ENCODE peak calls at places on chromosome 3, in seven cellular contexts. C is keratinocyte, O is MM.1S, D is hepatocyte, E is aorta, B is HepG2, X is ovary. F is an unnamed sample.
A peak's percentile ranks its signal among the peaks of the same experiment; 100 is the strongest.

GRCh38 chr3:11820540-11821041 is 26.1 kb downstream of the TAMM41 start:
- DNase-seq in C (no peak), O (no peak), D (no peak), E (no peak), B (no peak), X (no peak), F (no peak)

GRCh38 chr3:132803889-132804288 is 81.7 kb upstream of the NPHP3 start:
- DNase-seq in C (no peak), O (no peak), D (peak; percentile 9), E (no peak), B (no peak), X (no peak), F (no peak)

GRCh38 chr3:196274585-196274984 is 12.9 kb downstream of the PCYT1A start:
- DNase-seq in C (no peak), O (peak; percentile 94), D (no peak), E (no peak), B (no peak), X (no peak), F (no peak)

GRCh38 chr3:188361888-188362287 is 207.9 kb downstream of the LPP start:
- DNase-seq in C (no peak), O (no peak), D (no peak), E (no peak), B (no peak), X (no peak), F (no peak)

GRCh38 chr3:187293977-187294376 is 2.4 kb upstream of the MASP1 start:
- DNase-seq in C (no peak), O (no peak), D (no peak), E (no peak), B (no peak), X (no peak), F (no peak)

GRCh38 chr3:52470920-52471319 is 15.5 kb downstream of the NISCH start:
- DNase-seq in C (no peak), O (no peak), D (no peak), E (no peak), B (no peak), X (no peak), F (no peak)

GRCh38 chr3:1600206-1600605 is 498.5 kb upstream of the CNTN4 start:
- DNase-seq in C (no peak), O (no peak), D (no peak), E (no peak), B (no peak), X (no peak), F (no peak)

GRCh38 chr3:149783576-149783975 is 8.8 kb downstream of the ANKUB1 start:
- DNase-seq in C (peak; percentile 55), O (no peak), D (no peak), E (no peak), B (peak; percentile 15), X (no peak), F (no peak)

GRCh38 chr3:148229107-148229506 is 468.6 kb upstream of the AGTR1 start:
- DNase-seq in C (no peak), O (peak; percentile 55), D (no peak), E (no peak), B (no peak), X (no peak), F (no peak)

GRCh38 chr3:155747286-155747685 is 2.4 kb upstream of the PLCH1 start:
- DNase-seq in C (no peak), O (no peak), D (no peak), E (no peak), B (peak; percentile 37), X (no peak), F (no peak)

GRCh38 chr3:52890735-52891134 is 6.6 kb downstream of the STIMATE start:
- DNase-seq in C (no peak), O (no peak), D (no peak), E (no peak), B (no peak), X (no peak), F (no peak)

GRCh38 chr3:101065962-101066361 is 72.7 kb upstream of the ABI3BP start:
- DNase-seq in C (peak; percentile 21), O (no peak), D (peak; percentile 13), E (no peak), B (peak; percentile 4), X (no peak), F (no peak)

GRCh38 chr3:101862453-101863165 is 13.3 kb downstream of the NFKBIZ start:
- DNase-seq in C (no peak), O (no peak), D (no peak), E (no peak), B (no peak), X (no peak), F (no peak)

GRCh38 chr3:67109651-67110204 is 111.6 kb downstream of the KBTBD8 start:
- DNase-seq in C (no peak), O (peak; percentile 38), D (peak; percentile 82), E (no peak), B (peak; percentile 46), X (no peak), F (no peak)

GRCh38 chr3:105423392-105423791 is 56.7 kb downstream of the ALCAM start:
- DNase-seq in C (no peak), O (no peak), D (no peak), E (no peak), B (no peak), X (no peak), F (no peak)

GRCh38 chr3:170806141-170806540 is 63.9 kb downstream of the RPL22L1 start:
- DNase-seq in C (no peak), O (no peak), D (no peak), E (no peak), B (no peak), X (no peak), F (no peak)

GRCh38 chr3:167829057-167829456 is 93.5 kb downstream of the SERPINI1 start:
- DNase-seq in C (no peak), O (no peak), D (no peak), E (no peak), B (no peak), X (no peak), F (no peak)

GRCh38 chr3:169100616-169101015 is 562.9 kb downstream of the MECOM start:
- DNase-seq in C (no peak), O (no peak), D (no peak), E (no peak), B (no peak), X (no peak), F (no peak)

GRCh38 chr3:169104541-169104940 is 559.0 kb downstream of the MECOM start:
- DNase-seq in C (peak; percentile 32), O (peak; percentile 92), D (no peak), E (no peak), B (no peak), X (no peak), F (no peak)

GRCh38 chr3:169103941-169104340 is 559.6 kb downstream of the MECOM start:
- DNase-seq in C (no peak), O (no peak), D (no peak), E (no peak), B (no peak), X (no peak), F (no peak)

GRCh38 chr3:169106662-169107061 is 556.9 kb downstream of the MECOM start:
- DNase-seq in C (no peak), O (no peak), D (no peak), E (no peak), B (no peak), X (no peak), F (no peak)

GRCh38 chr3:169104972-169105371 is 558.5 kb downstream of the MECOM start:
- DNase-seq in C (no peak), O (no peak), D (no peak), E (no peak), B (peak; percentile 9), X (no peak), F (no peak)
- H3K27ac ChIP-seq in C (no peak overlapping the region), O (peak overlapping the region; percentile 11), D (no peak overlapping the region), E (no peak overlapping the region), B (no peak overlapping the region), X (no peak overlapping the region), F (no peak overlapping the region)

GRCh38 chr3:112407214-112407887 is 74.4 kb downstream of the CD200 start:
- DNase-seq in C (no peak), O (no peak), D (no peak), E (no peak), B (no peak), X (no peak), F (no peak)
- H3K27ac ChIP-seq in C (no peak overlapping the region), O (no peak overlapping the region), D (peak overlapping the region; percentile 73), E (peak overlapping the region; percentile 87), B (no peak overlapping the region), X (no peak overlapping the region), F (peak overlapping the region; percentile 42)

GRCh38 chr3:141377377-141377776 is 9.1 kb downstream of the ZBTB38 start:
- DNase-seq in C (no peak), O (no peak), D (no peak), E (no peak), B (no peak), X (no peak), F (no peak)

GRCh38 chr3:141378556-141378955 is 10.3 kb downstream of the ZBTB38 start:
- DNase-seq in C (no peak), O (no peak), D (no peak), E (no peak), B (no peak), X (no peak), F (no peak)

GRCh38 chr3:141373232-141373631 is 4.9 kb downstream of the ZBTB38 start:
- DNase-seq in C (no peak), O (peak; percentile 88), D (no peak), E (no peak), B (no peak), X (no peak), F (no peak)

GRCh38 chr3:141373768-141374526 is 5.6 kb downstream of the ZBTB38 start:
- DNase-seq in C (no peak), O (peak; percentile 31), D (no peak), E (no peak), B (no peak), X (no peak), F (no peak)

GRCh38 chr3:141375381-141376301 is 7.3 kb downstream of the ZBTB38 start:
- DNase-seq in C (no peak), O (peak; percentile 6), D (no peak), E (no peak), B (no peak), X (no peak), F (no peak)
- H3K27ac ChIP-seq in C (no peak overlapping the region), O (peak overlapping the region; percentile 94), D (no peak overlapping the region), E (no peak overlapping the region), B (no peak overlapping the region), X (no peak overlapping the region), F (no peak overlapping the region)

GRCh38 chr3:48655586-48655985 is 7.1 kb downstream of the CELSR3 start:
- DNase-seq in C (no peak), O (no peak), D (no peak), E (no peak), B (no peak), X (no peak), F (no peak)

GRCh38 chr3:48652923-48653715 is 9.6 kb downstream of the CELSR3 start:
- DNase-seq in C (no peak), O (peak; percentile 84), D (no peak), E (no peak), B (no peak), X (no peak), F (no peak)

GRCh38 chr3:48656061-48656840 is 6.4 kb downstream of the CELSR3 start:
- DNase-seq in C (peak; percentile 58), O (peak; percentile 79), D (peak; percentile 90), E (peak; percentile 91), B (peak; percentile 35), X (peak; percentile 80), F (no peak)

GRCh38 chr3:48656841-48657281 is 5.8 kb downstream of the CELSR3 start:
- DNase-seq in C (no peak), O (no peak), D (no peak), E (no peak), B (no peak), X (no peak), F (no peak)

DNA sequence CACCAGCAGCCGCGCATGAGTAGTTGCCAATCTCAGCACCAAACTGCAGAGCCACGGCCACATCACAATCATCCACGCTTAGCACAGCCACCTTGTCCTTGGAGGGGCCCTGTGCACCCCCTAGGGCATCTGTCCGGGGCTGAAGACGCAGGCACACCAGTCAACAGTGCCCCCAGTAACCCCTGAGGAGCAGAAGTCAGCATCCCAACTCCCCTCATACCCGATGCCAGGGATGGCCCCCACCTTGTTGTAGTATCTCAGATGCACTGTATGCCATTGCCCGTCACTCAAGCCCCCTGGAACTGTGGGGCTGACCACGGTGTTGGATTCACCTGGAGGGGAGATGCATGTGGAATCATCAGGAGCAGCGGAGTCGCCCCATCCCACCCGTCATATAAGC is 7.6 kb downstream of the CELSR3 start:
- DNase-seq in C (no peak), O (no peak), D (no peak), E (no peak), B (no peak), X (no peak), F (no peak)
- H3K27ac ChIP-seq in C (no peak overlapping the region), O (no peak overlapping the region), D (no peak overlapping the region), E (no peak overlapping the region), B (no peak overlapping the region), X (no peak overlapping the region), F (no peak overlapping the region)